ENCODE peak calls at places on chromosomes 7 and 10, in six cellular contexts. One of them, this sample, is unnamed.

GRCh38 chr10:17742918-17743317 is 9.1 kb upstream of the TMEM236 start:
- DNase-seq in neural crest cell: peak
- DNase-seq in non-pigmented ciliary epithelial cell: no peak
- DNase-seq in nephron progenitor cell: peak
- DNase-seq in naive thymus-derived CD8-positive, alpha-beta T cell: peak
- DNase-seq in SW480: peak
- DNase-seq in this sample: peak

GRCh38 chr10:119737827-119738226 is 12.0 kb downstream of the INPP5F start:
- DNase-seq in neural crest cell: no peak
- DNase-seq in non-pigmented ciliary epithelial cell: peak
- DNase-seq in nephron progenitor cell: no peak
- DNase-seq in naive thymus-derived CD8-positive, alpha-beta T cell: no peak
- DNase-seq in SW480: peak
- DNase-seq in this sample: no peak

GRCh38 chr10:97543025-97543546 is 29.5 kb upstream of the ANKRD2 start:
- DNase-seq in neural crest cell: no peak
- DNase-seq in non-pigmented ciliary epithelial cell: peak
- DNase-seq in nephron progenitor cell: no peak
- DNase-seq in naive thymus-derived CD8-positive, alpha-beta T cell: peak
- DNase-seq in SW480: peak
- DNase-seq in this sample: peak

GRCh38 chr10:124590216-124591122 is 128.8 kb downstream of the LHPP start:
- DNase-seq in neural crest cell: no peak
- DNase-seq in non-pigmented ciliary epithelial cell: no peak
- DNase-seq in nephron progenitor cell: no peak
- DNase-seq in naive thymus-derived CD8-positive, alpha-beta T cell: no peak
- DNase-seq in SW480: no peak
- DNase-seq in this sample: no peak

GRCh38 chr10:125370578-125370977 is 210.2 kb upstream of the CTBP2 start:
- DNase-seq in neural crest cell: peak
- DNase-seq in non-pigmented ciliary epithelial cell: no peak
- DNase-seq in nephron progenitor cell: peak
- DNase-seq in naive thymus-derived CD8-positive, alpha-beta T cell: no peak
- DNase-seq in SW480: no peak
- DNase-seq in this sample: no peak

GRCh38 chr7:107167483-107168232 is 1.1 kb upstream of the HBP1 start:
- DNase-seq in neural crest cell: peak
- DNase-seq in non-pigmented ciliary epithelial cell: peak
- DNase-seq in nephron progenitor cell: peak
- DNase-seq in naive thymus-derived CD8-positive, alpha-beta T cell: peak
- DNase-seq in SW480: peak
- DNase-seq in this sample: peak

GRCh38 chr10:130962240-130963051 is 349.1 kb downstream of the TCERG1L start:
- DNase-seq in neural crest cell: no peak
- DNase-seq in non-pigmented ciliary epithelial cell: no peak
- DNase-seq in nephron progenitor cell: no peak
- DNase-seq in naive thymus-derived CD8-positive, alpha-beta T cell: no peak
- DNase-seq in SW480: no peak
- DNase-seq in this sample: no peak

GRCh38 chr7:25117226-25118047 is 7.6 kb downstream of the CYCS start:
- DNase-seq in neural crest cell: no peak
- DNase-seq in non-pigmented ciliary epithelial cell: no peak
- DNase-seq in nephron progenitor cell: no peak
- DNase-seq in naive thymus-derived CD8-positive, alpha-beta T cell: no peak
- DNase-seq in SW480: no peak
- DNase-seq in this sample: no peak

GRCh38 chr7:141220263-141220662 is 146.4 kb downstream of the TMEM178B start:
- DNase-seq in neural crest cell: no peak
- DNase-seq in non-pigmented ciliary epithelial cell: no peak
- DNase-seq in nephron progenitor cell: no peak
- DNase-seq in naive thymus-derived CD8-positive, alpha-beta T cell: no peak
- DNase-seq in SW480: no peak
- DNase-seq in this sample: no peak

GRCh38 chr10:31004611-31005193 is 27.0 kb downstream of the ZNF438 start:
- DNase-seq in neural crest cell: no peak
- DNase-seq in non-pigmented ciliary epithelial cell: no peak
- DNase-seq in nephron progenitor cell: no peak
- DNase-seq in naive thymus-derived CD8-positive, alpha-beta T cell: no peak
- DNase-seq in SW480: no peak
- DNase-seq in this sample: no peak

GRCh38 chr7:108224387-108224786 is 94.2 kb upstream of the LAMB4 start:
- DNase-seq in neural crest cell: no peak
- DNase-seq in non-pigmented ciliary epithelial cell: no peak
- DNase-seq in nephron progenitor cell: no peak
- DNase-seq in naive thymus-derived CD8-positive, alpha-beta T cell: no peak
- DNase-seq in SW480: no peak
- DNase-seq in this sample: no peak

GRCh38 chr7:108568801-108569380 is 615 bp downstream of the THAP5 start:
- DNase-seq in neural crest cell: no peak
- DNase-seq in non-pigmented ciliary epithelial cell: no peak
- DNase-seq in nephron progenitor cell: no peak
- DNase-seq in naive thymus-derived CD8-positive, alpha-beta T cell: no peak
- DNase-seq in SW480: no peak
- DNase-seq in this sample: no peak

GRCh38 chr7:101628522-101628921 is 574 bp downstream of the MYL10 start:
- DNase-seq in neural crest cell: no peak
- DNase-seq in non-pigmented ciliary epithelial cell: no peak
- DNase-seq in nephron progenitor cell: no peak
- DNase-seq in naive thymus-derived CD8-positive, alpha-beta T cell: no peak
- DNase-seq in SW480: no peak
- DNase-seq in this sample: no peak

GRCh38 chr10:34808789-34809745 is 6.0 kb downstream of the PARD3 start:
- DNase-seq in neural crest cell: peak
- DNase-seq in non-pigmented ciliary epithelial cell: no peak
- DNase-seq in nephron progenitor cell: peak
- DNase-seq in naive thymus-derived CD8-positive, alpha-beta T cell: no peak
- DNase-seq in SW480: no peak
- DNase-seq in this sample: no peak

GRCh38 chr10:110151467-110151866 is 55.9 kb upstream of the MXI1 start:
- DNase-seq in neural crest cell: no peak
- DNase-seq in non-pigmented ciliary epithelial cell: no peak
- DNase-seq in nephron progenitor cell: peak
- DNase-seq in naive thymus-derived CD8-positive, alpha-beta T cell: no peak
- DNase-seq in SW480: peak
- DNase-seq in this sample: no peak

GRCh38 chr7:39172137-39172536 is 194.4 kb downstream of the POU6F2 start:
- DNase-seq in neural crest cell: no peak
- DNase-seq in non-pigmented ciliary epithelial cell: no peak
- DNase-seq in nephron progenitor cell: no peak
- DNase-seq in naive thymus-derived CD8-positive, alpha-beta T cell: no peak
- DNase-seq in SW480: peak
- DNase-seq in this sample: no peak

GRCh38 chr7:108427766-108428165 is 28.5 kb downstream of the NRCAM start:
- DNase-seq in neural crest cell: no peak
- DNase-seq in non-pigmented ciliary epithelial cell: no peak
- DNase-seq in nephron progenitor cell: no peak
- DNase-seq in naive thymus-derived CD8-positive, alpha-beta T cell: no peak
- DNase-seq in SW480: no peak
- DNase-seq in this sample: no peak

GRCh38 chr7:153354071-153354470 is 594.5 kb downstream of the ACTR3B start:
- DNase-seq in neural crest cell: no peak
- DNase-seq in non-pigmented ciliary epithelial cell: no peak
- DNase-seq in nephron progenitor cell: no peak
- DNase-seq in naive thymus-derived CD8-positive, alpha-beta T cell: no peak
- DNase-seq in SW480: no peak
- DNase-seq in this sample: peak

GRCh38 chr7:121546632-121547340 is 150.7 kb upstream of the FAM3C start:
- DNase-seq in neural crest cell: no peak
- DNase-seq in non-pigmented ciliary epithelial cell: no peak
- DNase-seq in nephron progenitor cell: no peak
- DNase-seq in naive thymus-derived CD8-positive, alpha-beta T cell: no peak
- DNase-seq in SW480: no peak
- DNase-seq in this sample: no peak

GRCh38 chr7:64610997-64611396 is 48.1 kb upstream of the ZNF680 start:
- DNase-seq in neural crest cell: no peak
- DNase-seq in non-pigmented ciliary epithelial cell: no peak
- DNase-seq in nephron progenitor cell: no peak
- DNase-seq in naive thymus-derived CD8-positive, alpha-beta T cell: no peak
- DNase-seq in SW480: no peak
- DNase-seq in this sample: no peak

GRCh38 chr10:113252650-113253560 is 299.9 kb upstream of the HABP2 start:
- DNase-seq in neural crest cell: no peak
- DNase-seq in non-pigmented ciliary epithelial cell: no peak
- DNase-seq in nephron progenitor cell: no peak
- DNase-seq in naive thymus-derived CD8-positive, alpha-beta T cell: no peak
- DNase-seq in SW480: no peak
- DNase-seq in this sample: no peak

GRCh38 chr7:121447191-121447920 is 51.2 kb upstream of the FAM3C start:
- DNase-seq in neural crest cell: no peak
- DNase-seq in non-pigmented ciliary epithelial cell: no peak
- DNase-seq in nephron progenitor cell: no peak
- DNase-seq in naive thymus-derived CD8-positive, alpha-beta T cell: no peak
- DNase-seq in SW480: no peak
- DNase-seq in this sample: no peak